ENCODE peak calls at places on chromosomes 6 and 20, in ten cellular contexts. S is dorsolateral prefrontal cortex, V is left lung, M is HCT116, O is BE2C, Q is fibroblast of lung, I is heart left ventricle, R is mucosa of descending colon, X is cardiac fibroblast, P is HFF-Myc. U is an unnamed sample.

GRCh38 chr20:44901972-44902371 is 7.9 kb upstream of the PABPC1L start:
- DNase-seq in S (no peak), V (no peak), M (no peak), O (no peak), Q (peak; percentile 62), I (no peak), R (no peak), X (peak; percentile 56), P (no peak), U (no peak)

GRCh38 chr6:113495521-113495920 is 361.6 kb upstream of the MARCKS start:
- DNase-seq in S (no peak), V (no peak), M (no peak), O (no peak), Q (peak; percentile 89), I (no peak), R (no peak), X (peak; percentile 88), P (peak; percentile 16), U (no peak)

GRCh38 chr6:49555951-49556350 is 5.5 kb downstream of the C6orf141 start:
- DNase-seq in S (no peak), V (no peak), M (no peak), O (no peak), Q (peak; percentile 28), I (no peak), R (no peak), X (no peak), P (no peak), U (no peak)

GRCh38 chr6:118635909-118636735 is 15.3 kb downstream of the CEP85L start:
- DNase-seq in S (no peak), V (no peak), M (no peak), O (no peak), Q (peak; percentile 25), I (no peak), R (no peak), X (no peak), P (no peak), U (no peak)

GRCh38 chr6:139973602-139974373 is 599.3 kb upstream of the CITED2 start:
- DNase-seq in S (no peak), V (no peak), M (no peak), O (no peak), Q (peak; percentile 96), I (no peak), R (no peak), X (peak; percentile 84), P (no peak), U (no peak)

GRCh38 chr6:36954262-36954931 is at the start of gene PI16:
- DNase-seq in S (no peak), V (no peak), M (no peak), O (no peak), Q (no peak), I (no peak), R (no peak), X (no peak), P (no peak), U (no peak)

GRCh38 chr6:151647871-151648639 is 154.2 kb downstream of the CCDC170 start:
- DNase-seq in S (no peak), V (no peak), M (peak; percentile 50), O (no peak), Q (no peak), I (no peak), R (peak; percentile 17), X (peak; percentile 16), P (no peak), U (no peak)

GRCh38 chr6:20744911-20745557 is 210.8 kb downstream of the CDKAL1 start:
- DNase-seq in S (no peak), V (no peak), M (no peak), O (no peak), Q (no peak), I (no peak), R (no peak), X (no peak), P (no peak), U (no peak)

GRCh38 chr6:43579171-43579570 is 3.2 kb downstream of the POLH start:
- DNase-seq in S (no peak), V (no peak), M (no peak), O (no peak), Q (peak; percentile 44), I (no peak), R (no peak), X (peak; percentile 22), P (no peak), U (no peak)

GRCh38 chr6:157893238-157893637 is 70.2 kb downstream of the SNX9 start:
- DNase-seq in S (no peak), V (no peak), M (no peak), O (peak; percentile 34), Q (no peak), I (no peak), R (no peak), X (no peak), P (no peak), U (no peak)

GRCh38 chr6:109315331-109316129 is 66.7 kb downstream of the CD164 start:
- DNase-seq in S (no peak), V (no peak), M (no peak), O (no peak), Q (no peak), I (no peak), R (no peak), X (no peak), P (no peak), U (no peak)

GRCh38 chr20:18057994-18058349 is 256 bp upstream of the OVOL2 start:
- DNase-seq in S (no peak), V (no peak), M (no peak), O (no peak), Q (no peak), I (no peak), R (no peak), X (no peak), P (no peak), U (no peak)

GRCh38 chr6:139430897-139431601 is 56.6 kb upstream of the CITED2 start:
- DNase-seq in S (no peak), V (no peak), M (no peak), O (no peak), Q (no peak), I (no peak), R (no peak), X (peak; percentile 23), P (no peak), U (no peak)

DNA sequence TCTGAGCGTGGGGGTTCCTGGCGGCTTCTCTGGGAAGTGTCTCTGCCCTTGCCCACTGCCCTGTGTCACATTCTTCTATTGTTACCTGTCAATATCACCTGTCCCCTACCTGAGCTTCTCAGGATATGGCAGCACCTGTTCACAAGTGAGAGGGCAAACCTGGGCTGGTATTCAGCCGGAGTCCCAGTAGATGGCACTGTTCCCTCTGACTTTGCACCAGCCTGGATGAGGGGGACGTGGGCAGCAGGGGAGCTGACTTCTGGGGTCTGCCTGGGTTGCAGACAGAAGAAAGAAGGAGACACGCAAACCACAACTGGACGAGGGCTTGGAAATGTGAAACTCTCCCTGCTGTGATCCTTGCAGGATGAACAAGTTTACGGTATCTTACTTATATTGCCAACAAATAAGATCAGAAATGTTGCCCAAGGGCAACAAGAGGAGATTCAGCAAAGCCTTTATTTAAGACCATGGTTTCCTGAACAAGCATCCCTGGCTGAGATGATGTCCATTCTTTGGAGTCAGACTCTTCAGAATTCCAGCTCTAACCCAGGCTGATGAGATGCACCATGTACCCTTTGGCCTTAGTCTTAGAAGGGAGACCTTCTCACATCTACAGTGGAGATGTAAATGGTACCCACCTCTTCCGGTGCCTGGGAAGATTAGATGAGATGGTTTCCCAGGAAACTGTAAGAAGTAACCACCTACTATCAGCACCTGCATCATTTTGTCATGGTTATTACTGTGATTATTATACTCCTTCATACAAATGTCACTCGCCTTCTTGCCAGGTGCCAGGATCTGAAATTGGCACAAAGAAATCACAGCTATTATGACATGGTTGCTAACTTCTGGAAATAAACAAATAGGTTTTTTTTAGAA is 400.0 kb upstream of the CDH4 start:
- DNase-seq in S (no peak), V (no peak), M (no peak), O (no peak), Q (no peak), I (no peak), R (peak; percentile 3), X (no peak), P (no peak), U (peak; percentile 58)
- TF ChIP-seq CTCF in S (peak; percentile 25), V (no peak), M (no peak), O (peak; percentile 27), Q (peak; percentile 20), I (peak; percentile 40), R (no peak), X (peak; percentile 17), P (peak; percentile 20), U (peak; percentile 79)

DNA sequence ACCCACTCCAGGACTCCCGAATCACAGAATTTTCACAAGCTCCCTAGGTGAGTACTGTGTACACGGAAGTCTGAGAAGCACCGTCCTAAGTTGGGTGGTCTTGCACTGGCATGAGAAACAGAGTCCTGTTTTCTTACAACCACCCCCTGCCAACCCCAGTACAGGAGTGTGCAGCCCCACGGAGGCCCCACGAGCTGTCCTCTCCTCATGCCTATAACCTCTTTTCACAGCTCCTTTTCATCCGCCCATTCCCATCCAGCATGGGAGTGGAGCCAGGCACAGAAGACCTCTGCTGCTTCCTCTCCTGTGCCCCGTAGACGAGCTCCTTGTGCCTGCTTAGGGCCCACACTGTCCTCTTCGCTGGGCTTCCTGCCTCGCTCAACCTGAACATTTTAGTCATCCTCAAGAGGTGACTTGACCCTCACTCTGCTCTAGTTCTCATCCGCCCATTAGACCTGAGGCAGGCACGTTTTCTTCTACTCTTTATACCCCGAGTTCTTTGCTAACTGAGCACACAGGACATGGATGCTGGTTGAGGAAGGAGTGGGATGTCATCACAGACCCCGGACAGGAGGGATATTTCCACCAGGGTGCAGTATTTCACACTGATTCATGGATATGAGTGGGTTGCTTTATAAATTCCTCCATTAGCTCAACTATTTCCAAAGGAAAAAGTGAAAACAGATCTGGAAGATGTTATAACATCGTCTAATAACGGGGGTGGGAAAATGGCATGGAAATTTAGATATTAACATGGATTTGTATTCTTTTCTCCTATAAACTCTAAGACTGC is 160.5 kb downstream of the TTLL2 start:
- DNase-seq in S (no peak), V (no peak), M (no peak), O (no peak), Q (peak; percentile 3), I (no peak), R (peak; percentile 40), X (peak; percentile 25), P (no peak), U (no peak)
- TF ChIP-seq CTCF in S (peak; percentile 72), V (peak; percentile 43), M (peak; percentile 47), O (peak; percentile 44), Q (no peak), I (peak; percentile 61), R (no peak), X (peak; percentile 15), P (no peak), U (peak; percentile 43)

DNA sequence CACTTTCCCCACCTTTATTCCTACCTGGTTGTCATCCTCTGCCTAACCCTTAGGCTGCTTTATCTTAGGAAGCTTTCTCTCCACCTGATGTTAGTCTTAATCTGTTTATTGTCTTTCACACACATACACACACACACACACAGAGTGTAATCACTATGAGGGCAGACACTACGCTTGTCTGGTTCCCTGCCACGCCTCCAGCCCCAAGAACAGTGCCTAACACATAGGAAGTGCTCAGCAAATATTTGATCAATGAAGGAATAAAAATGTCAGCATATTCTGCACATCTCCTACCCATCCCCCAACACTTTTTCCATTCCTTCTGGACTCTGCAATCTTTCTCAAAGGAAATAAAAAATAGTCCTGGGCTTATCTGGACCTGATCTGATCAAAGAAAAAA is 51.1 kb upstream of the NFATC2 start:
- DNase-seq in S (no peak), V (no peak), M (no peak), O (no peak), Q (no peak), I (no peak), R (no peak), X (no peak), P (no peak), U (no peak)
- TF ChIP-seq CTCF in S (no peak), V (no peak), M (no peak), O (no peak), Q (no peak), I (no peak), R (no peak), X (no peak), P (no peak), U (no peak)

GRCh38 chr6:131381694-131382093 is 191.3 kb upstream of the ARG1 start:
- DNase-seq in S (no peak), V (no peak), M (no peak), O (no peak), Q (peak; percentile 7), I (no peak), R (no peak), X (no peak), P (no peak), U (no peak)
- TF ChIP-seq CTCF in S (no peak), V (no peak), M (no peak), O (no peak), Q (no peak), I (no peak), R (no peak), X (no peak), P (no peak), U (no peak)